ENCODE peak calls at places on chromosome 9, in nine cellular contexts. M is IMR-90, K is colonic mucosa, R is transverse colon, Y is heart right ventricle, G is A673, V is adrenal gland, X is HFF-Myc, I is Karpas-422. H is an unnamed sample.
A peak's percentile ranks its signal among the peaks of the same experiment; 100 is the strongest.

GRCh38 chr9:121968056-121968455 is 125.1 kb downstream of the TTLL11 start:
- DNase-seq in M (no peak), K (no peak), R (no peak), Y (no peak), G (no peak), V (no peak), X (no peak), I (no peak), H (no peak)

GRCh38 chr9:137445275-137445807 is 4.2 kb upstream of the ENTPD8 start:
- DNase-seq in M (peak; percentile 76), K (peak; percentile 93), R (peak; percentile 87), Y (peak; percentile 77), G (peak; percentile 79), V (peak; percentile 84), X (peak; percentile 66), I (peak; percentile 94), H (peak; percentile 85)

GRCh38 chr9:136644343-136644592 is 18.4 kb upstream of the EGFL7 start:
- DNase-seq in M (peak; percentile 22), K (peak; percentile 89), R (peak; percentile 92), Y (peak; percentile 91), G (peak; percentile 91), V (peak; percentile 95), X (no peak), I (no peak), H (no peak)

GRCh38 chr9:33815781-33816180 is 1.2 kb upstream of the UBE2R2 start:
- DNase-seq in M (no peak), K (no peak), R (no peak), Y (no peak), G (no peak), V (no peak), X (no peak), I (no peak), H (no peak)

GRCh38 chr9:114025760-114026159 is 52.3 kb downstream of the AMBP start:
- DNase-seq in M (no peak), K (no peak), R (no peak), Y (no peak), G (no peak), V (no peak), X (no peak), I (no peak), H (no peak)

GRCh38 chr9:36328798-36329411 is 70.7 kb upstream of the GNE start:
- DNase-seq in M (peak; percentile 80), K (peak; percentile 79), R (peak; percentile 34), Y (peak; percentile 65), G (peak; percentile 80), V (peak; percentile 57), X (peak; percentile 59), I (peak; percentile 87), H (peak; percentile 87)

GRCh38 chr9:136509549-136509948 is 26.7 kb upstream of the SEC16A start:
- DNase-seq in M (no peak), K (no peak), R (no peak), Y (no peak), G (no peak), V (no peak), X (no peak), I (no peak), H (no peak)

GRCh38 chr9:18979367-18979766 is 53.6 kb downstream of the SAXO1 start:
- DNase-seq in M (peak; percentile 71), K (no peak), R (no peak), Y (no peak), G (no peak), V (no peak), X (no peak), I (no peak), H (peak; percentile 25)

GRCh38 chr9:74838351-74838750 is 49.4 kb downstream of the TRPM6 start:
- DNase-seq in M (no peak), K (no peak), R (no peak), Y (no peak), G (no peak), V (no peak), X (no peak), I (no peak), H (no peak)

GRCh38 chr9:5869315-5870019 is 21.2 kb upstream of the MLANA start:
- DNase-seq in M (no peak), K (no peak), R (no peak), Y (no peak), G (no peak), V (no peak), X (no peak), I (peak; percentile 73), H (peak; percentile 17)

GRCh38 chr9:107733530-107733907 is 243.9 kb upstream of the KLF4 start:
- DNase-seq in M (no peak), K (no peak), R (peak; percentile 28), Y (peak; percentile 64), G (no peak), V (peak; percentile 94), X (no peak), I (no peak), H (peak; percentile 65)

GRCh38 chr9:17229945-17230560 is 95.2 kb downstream of the CNTLN start:
- DNase-seq in M (no peak), K (no peak), R (no peak), Y (no peak), G (peak; percentile 0), V (no peak), X (no peak), I (no peak), H (no peak)

DNA sequence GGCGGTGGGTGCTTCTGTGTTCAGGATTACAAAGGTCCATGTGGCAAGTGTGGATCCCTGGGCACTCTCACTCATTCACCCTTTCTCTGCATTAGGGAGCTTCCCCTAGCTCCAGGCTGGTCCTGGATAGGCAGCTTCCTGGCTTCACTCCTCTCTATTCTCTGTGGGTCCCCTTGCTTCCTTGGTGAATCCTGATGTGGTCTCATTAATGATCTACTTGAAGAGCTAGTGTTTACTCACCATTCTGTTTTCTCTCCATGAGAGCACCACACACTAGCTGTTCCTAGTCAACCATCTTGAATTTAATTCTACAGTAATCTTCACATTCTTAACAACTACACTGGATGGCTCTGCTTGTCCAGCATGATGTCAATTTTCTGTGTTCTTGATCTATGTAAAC is 90.0 kb upstream of the PLPPR1 start:
- DNase-seq in M (no peak), K (no peak), R (no peak), Y (no peak), G (no peak), V (no peak), X (no peak), I (no peak), H (no peak)
- H3K4me3 ChIP-seq in M (no peak overlapping the region), K (no peak overlapping the region), R (no peak overlapping the region), Y (no peak overlapping the region), G (no peak overlapping the region), V (no peak overlapping the region), X (no peak overlapping the region), I (no peak overlapping the region), H (no peak overlapping the region)

GRCh38 chr9:128092199-128092977 is 24.4 kb downstream of the SLC25A25 start:
- DNase-seq in M (no peak), K (no peak), R (no peak), Y (no peak), G (no peak), V (no peak), X (no peak), I (no peak), H (no peak)
- H3K4me3 ChIP-seq in M (no peak overlapping the region), K (no peak overlapping the region), R (no peak overlapping the region), Y (no peak overlapping the region), G (no peak overlapping the region), V (no peak overlapping the region), X (peak overlapping the region; percentile 39), I (no peak overlapping the region), H (no peak overlapping the region)

GRCh38 chr9:116555556-116556180 is 131.4 kb upstream of the TRIM32 start:
- DNase-seq in M (no peak), K (no peak), R (no peak), Y (no peak), G (no peak), V (no peak), X (no peak), I (no peak), H (no peak)
- H3K4me3 ChIP-seq in M (no peak overlapping the region), K (no peak overlapping the region), R (no peak overlapping the region), Y (no peak overlapping the region), G (no peak overlapping the region), V (no peak overlapping the region), X (no peak overlapping the region), I (no peak overlapping the region), H (no peak overlapping the region)

GRCh38 chr9:124016152-124017063 is 4.8 kb downstream of the LHX2 start:
- DNase-seq in M (no peak), K (no peak), R (no peak), Y (no peak), G (no peak), V (no peak), X (no peak), I (no peak), H (no peak)
- H3K4me3 ChIP-seq in M (no peak overlapping the region), K (no peak overlapping the region), R (peak overlapping the region; percentile 34), Y (no peak overlapping the region), G (no peak overlapping the region), V (no peak overlapping the region), X (no peak overlapping the region), I (no peak overlapping the region), H (no peak overlapping the region)

GRCh38 chr9:124297915-124298645 is 40.3 kb downstream of the NEK6 start:
- DNase-seq in M (no peak), K (no peak), R (no peak), Y (no peak), G (no peak), V (no peak), X (no peak), I (no peak), H (no peak)
- H3K4me3 ChIP-seq in M (no peak overlapping the region), K (no peak overlapping the region), R (no peak overlapping the region), Y (no peak overlapping the region), G (no peak overlapping the region), V (no peak overlapping the region), X (no peak overlapping the region), I (no peak overlapping the region), H (no peak overlapping the region)

H was measured in cardiac fibroblast.